ENCODE peak calls at places on chromosomes 16 and 17, in eight cellular contexts. J is hepatocyte, D is lower leg skin, G is heart left ventricle, B is chondrocyte, V is thyroid gland, Q is endothelial cell, S is stomach. N is an unnamed sample.

GRCh38 chr16:52929478-52929877 is 123.2 kb downstream of the CHD9NB start:
- DNase-seq in G (no peak), D (no peak), Q (no peak), J (no peak), V (no peak), S (no peak), B (no peak), N (no peak)

GRCh38 chr16:27239906-27240655 is 28.5 kb downstream of the NSMCE1 start:
- DNase-seq in J (no peak), B (no peak), S (no peak), G (no peak), Q (no peak), V (no peak), D (no peak), N (no peak)

GRCh38 chr16:82031116-82032084 is 3.7 kb upstream of the HSD17B2 start:
- DNase-seq in G (no peak), S (no peak), Q (peak), J (peak), D (no peak), B (no peak), V (no peak), N (no peak)

GRCh38 chr17:38921756-38922411 is 3.5 kb upstream of the LASP1NB start:
- DNase-seq in J (no peak), V (no peak), S (peak), B (peak), D (peak), Q (no peak), G (no peak), N (no peak)

GRCh38 chr17:10149573-10150399 is 48.6 kb downstream of the GAS7 start:
- DNase-seq in D (no peak), J (no peak), B (no peak), S (no peak), G (no peak), V (no peak), Q (no peak), N (no peak)

GRCh38 chr17:28119560-28119959 is 77.1 kb downstream of the NLK start:
- DNase-seq in D (no peak), V (no peak), J (no peak), Q (no peak), G (no peak), B (no peak), S (no peak), N (no peak)

GRCh38 chr16:6510261-6510660 is 822.4 kb upstream of the RBFOX1 start:
- DNase-seq in Q (no peak), V (no peak), S (no peak), G (no peak), J (no peak), D (no peak), B (no peak), N (no peak)

GRCh38 chr17:45013021-45013997 is 38.1 kb downstream of the DCAKD start:
- DNase-seq in Q (no peak), D (no peak), V (no peak), J (peak), G (no peak), B (no peak), S (no peak), N (no peak)

GRCh38 chr16:66318505-66318904 is 48.0 kb upstream of the CDH5 start:
- DNase-seq in Q (no peak), D (no peak), B (no peak), S (no peak), J (no peak), V (no peak), G (no peak), N (no peak)

GRCh38 chr17:80774643-80775281 is 216.9 kb upstream of the CHMP6 start:
- DNase-seq in D (no peak), G (no peak), B (no peak), J (no peak), V (no peak), Q (no peak), S (no peak), N (no peak)

GRCh38 chr17:7384489-7385081 is 3.7 kb downstream of the TNK1 start:
- DNase-seq in G (no peak), B (no peak), D (no peak), S (no peak), J (no peak), Q (no peak), V (no peak), N (peak)

GRCh38 chr16:31709181-31709580 is 164.4 kb upstream of the ZNF267 start:
- DNase-seq in S (no peak), G (no peak), B (no peak), D (no peak), V (no peak), J (no peak), Q (no peak), N (no peak)

GRCh38 chr17:78826836-78827509 is 13.6 kb downstream of the USP36 start:
- DNase-seq in G (peak), Q (no peak), B (no peak), S (no peak), D (no peak), J (no peak), V (no peak), N (no peak)

GRCh38 chr17:18016426-18016825 is 22.5 kb downstream of the ATPAF2 start:
- DNase-seq in S (no peak), V (no peak), B (peak), J (no peak), Q (no peak), G (no peak), D (no peak), N (no peak)

GRCh38 chr17:39867084-39867890 is 715 bp upstream of the ZPBP2 start:
- DNase-seq in V (no peak), Q (no peak), D (no peak), J (no peak), G (no peak), S (no peak), B (no peak), N (no peak)

GRCh38 chr17:64133546-64134215 is 3.7 kb upstream of the ERN1 start:
- DNase-seq in S (no peak), G (no peak), B (no peak), D (no peak), V (peak), Q (peak), J (peak), N (peak)

GRCh38 chr16:54135361-54136275 is 151.0 kb downstream of the IRX3 start:
- DNase-seq in Q (no peak), D (no peak), J (no peak), S (no peak), V (no peak), B (no peak), G (no peak), N (no peak)

GRCh38 chr17:66675991-66676371 is 158.9 kb upstream of the CACNG5 start:
- DNase-seq in G (no peak), D (peak), V (peak), J (peak), Q (no peak), B (no peak), S (peak), N (no peak)

GRCh38 chr16:88639231-88640038 is 1.1 kb downstream of the IL17C start:
- DNase-seq in G (peak), V (peak), B (no peak), D (no peak), J (peak), Q (no peak), S (peak), N (no peak)

GRCh38 chr16:87550510-87550961 is 51.8 kb upstream of the JPH3 start:
- DNase-seq in Q (peak), S (peak), D (no peak), G (peak), B (no peak), V (peak), J (no peak), N (peak)

GRCh38 chr17:75130632-75131277 is 787 bp downstream of the NT5C start:
- DNase-seq in J (peak), B (no peak), G (no peak), D (no peak), V (peak), Q (peak), S (peak), N (no peak)

GRCh38 chr17:21275047-21275578 is 9.4 kb upstream of the MAP2K3 start:
- DNase-seq in G (no peak), B (no peak), V (peak), D (no peak), J (peak), Q (no peak), S (no peak), N (no peak)

GRCh38 chr16:56915311-56916105 is 16.4 kb upstream of the HERPUD1 start:
- DNase-seq in D (no peak), S (no peak), B (no peak), Q (no peak), G (no peak), V (no peak), J (no peak), N (no peak)

GRCh38 chr17:61635913-61636432 is 45.0 kb upstream of the NACA2 start:
- DNase-seq in Q (peak), G (no peak), V (peak), B (no peak), J (peak), S (peak), D (no peak), N (no peak)

GRCh38 chr17:35934760-35935159 is 4.2 kb upstream of the RDM1 start:
- DNase-seq in J (no peak), B (no peak), V (no peak), S (no peak), D (no peak), G (no peak), Q (no peak), N (no peak)

GRCh38 chr16:84825896-84826557 is 6.2 kb downstream of the CRISPLD2 start:
- DNase-seq in S (no peak), V (no peak), G (no peak), B (no peak), D (no peak), J (no peak), Q (no peak), N (no peak)

GRCh38 chr17:81518785-81519283 is 6.2 kb upstream of the ACTG1 start:
- DNase-seq in S (peak), J (peak), B (peak), D (no peak), V (peak), G (peak), Q (no peak), N (no peak)

GRCh38 chr17:80512233-80512632 is 32.4 kb upstream of the RPTOR start:
- DNase-seq in S (no peak), D (no peak), V (no peak), G (no peak), Q (no peak), B (no peak), J (no peak), N (no peak)

GRCh38 chr17:45428050-45428953 is 4.4 kb downstream of the ARHGAP27 start:
- DNase-seq in J (peak), Q (peak), B (no peak), D (no peak), S (peak), G (peak), V (peak), N (peak)

GRCh38 chr17:56290486-56291118 is 137.3 kb downstream of the ANKFN1 start:
- DNase-seq in Q (no peak), B (no peak), J (no peak), V (no peak), D (no peak), G (no peak), S (no peak), N (no peak)

DNA sequence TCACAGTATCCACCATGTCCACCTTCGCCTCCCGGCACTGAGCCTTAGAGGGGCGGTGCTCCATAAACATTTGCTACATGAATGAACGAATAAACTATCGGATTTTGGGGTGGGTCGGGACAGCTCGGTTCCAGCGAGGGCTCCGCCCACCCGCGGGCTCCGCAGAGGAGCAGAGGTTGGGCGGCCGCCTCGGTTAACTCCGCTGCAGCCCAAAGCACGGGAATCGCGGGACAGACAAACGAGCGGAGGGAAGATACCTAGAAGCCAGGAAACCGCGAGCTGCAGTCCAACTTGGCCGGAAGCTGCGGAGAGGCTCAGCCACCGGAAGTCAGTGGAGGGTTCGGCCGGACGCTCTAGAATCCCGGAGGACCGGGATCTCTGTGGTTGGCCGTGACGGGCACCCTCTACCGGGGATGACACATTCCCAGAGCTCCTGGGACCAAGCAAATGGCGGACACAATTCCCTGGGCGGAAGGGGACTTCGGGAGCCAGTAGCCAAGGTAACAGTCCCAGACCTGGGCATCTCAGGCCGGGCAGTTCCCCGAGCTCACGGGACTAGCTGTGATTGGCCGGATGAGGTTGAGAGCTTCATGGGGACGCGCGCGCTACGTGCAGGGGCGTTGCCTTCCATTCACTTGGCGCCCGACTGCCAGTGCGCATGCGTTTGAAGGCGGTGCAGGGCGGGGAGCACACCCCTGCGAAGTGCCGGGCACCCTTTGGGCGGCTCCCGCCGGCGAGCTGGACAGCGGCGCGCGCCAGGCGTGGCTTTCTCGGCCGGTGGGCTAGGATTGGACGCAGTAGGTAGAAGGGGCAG is 489 bp upstream of the MAPK7 start:
- DNase-seq in J (peak), B (peak), G (peak), D (peak), S (peak), Q (peak), V (peak), N (peak)
- TF ChIP-seq CTCF in J (no peak), B (peak), G (no peak), D (no peak), S (no peak), Q (no peak), V (no peak), N (no peak)

GRCh38 chr17:73952498-73953205 is 250.8 kb upstream of the RPL38 start:
- DNase-seq in S (peak), G (no peak), V (peak), B (peak), D (no peak), Q (peak), J (peak), N (peak)

GRCh38 chr17:73949903-73950302 is 253.6 kb upstream of the RPL38 start:
- DNase-seq in S (no peak), G (no peak), B (no peak), J (no peak), V (no peak), D (no peak), Q (no peak), N (no peak)

GRCh38 chr17:73953206-73954033 is 250.1 kb upstream of the RPL38 start:
- DNase-seq in D (no peak), B (no peak), G (no peak), Q (no peak), S (no peak), V (no peak), J (no peak), N (no peak)

GRCh38 chr17:73952136-73952497 is 251.4 kb upstream of the RPL38 start:
- DNase-seq in J (peak), G (no peak), V (no peak), Q (peak), S (no peak), D (no peak), B (no peak), N (peak)

GRCh38 chr17:73950515-73950914 is 253.0 kb upstream of the RPL38 start:
- DNase-seq in D (no peak), V (no peak), S (peak), B (no peak), J (no peak), G (no peak), Q (no peak), N (no peak)
- TF ChIP-seq CTCF in D (no peak), V (no peak), S (no peak), B (no peak), J (no peak), G (no peak), Q (peak), N (no peak)

DNA sequence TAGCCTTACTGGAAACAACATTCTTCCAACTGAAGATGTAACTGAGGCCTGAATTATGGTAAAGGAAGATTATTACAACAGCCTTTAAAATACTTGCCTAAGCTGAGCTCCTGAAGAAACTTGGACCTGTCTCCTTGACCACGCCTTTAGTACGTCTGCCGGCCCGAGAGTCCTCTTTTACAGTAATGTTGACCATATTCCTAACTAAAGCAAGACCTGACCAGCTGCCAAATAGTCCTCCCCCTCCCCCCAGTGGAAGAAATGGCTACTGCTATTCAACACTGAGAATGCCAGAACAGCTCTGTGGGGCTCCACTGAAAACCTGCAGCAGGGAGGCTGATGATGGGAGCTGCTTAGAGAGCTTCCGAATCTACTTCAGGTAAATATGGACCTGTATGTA is 12.6 kb upstream of the FOXJ1 start:
- DNase-seq in D (no peak), S (no peak), Q (no peak), B (no peak), J (no peak), V (no peak), G (no peak), N (no peak)
- TF ChIP-seq CTCF in D (no peak), S (no peak), Q (peak), B (peak), J (peak), V (no peak), G (no peak), N (no peak)

DNA sequence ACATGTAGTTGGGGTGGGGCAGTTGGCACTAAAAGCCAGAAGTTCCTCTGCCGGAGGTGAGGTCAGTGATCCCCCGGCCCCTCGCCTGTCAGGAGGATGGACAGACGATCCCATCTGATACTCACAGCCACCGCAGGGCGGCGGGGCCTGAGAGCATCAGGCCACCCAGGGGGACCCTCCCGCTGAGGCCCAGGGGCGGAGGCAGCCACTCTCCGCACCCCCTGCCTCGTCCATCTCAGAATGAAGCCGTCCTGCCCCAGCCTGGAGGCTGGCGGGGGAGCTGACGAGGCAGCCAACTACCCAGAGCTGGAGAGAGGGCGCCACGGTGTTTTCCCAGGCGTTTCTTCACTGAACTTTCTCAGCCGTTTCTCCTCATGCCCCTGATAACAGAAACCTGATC is 22.6 kb downstream of the TPSD1 start:
- DNase-seq in J (no peak), S (no peak), D (no peak), B (peak), V (no peak), Q (no peak), G (no peak), N (no peak)
- TF ChIP-seq CTCF in J (no peak), S (no peak), D (no peak), B (peak), V (no peak), Q (no peak), G (no peak), N (no peak)

GRCh38 chr17:42058018-42058417 is 7.6 kb upstream of the C17orf113 start:
- DNase-seq in S (no peak), G (no peak), V (no peak), Q (no peak), D (no peak), B (no peak), J (no peak), N (no peak)
- TF ChIP-seq CTCF in S (no peak), G (no peak), V (no peak), Q (no peak), D (no peak), B (no peak), J (no peak), N (no peak)

DNA sequence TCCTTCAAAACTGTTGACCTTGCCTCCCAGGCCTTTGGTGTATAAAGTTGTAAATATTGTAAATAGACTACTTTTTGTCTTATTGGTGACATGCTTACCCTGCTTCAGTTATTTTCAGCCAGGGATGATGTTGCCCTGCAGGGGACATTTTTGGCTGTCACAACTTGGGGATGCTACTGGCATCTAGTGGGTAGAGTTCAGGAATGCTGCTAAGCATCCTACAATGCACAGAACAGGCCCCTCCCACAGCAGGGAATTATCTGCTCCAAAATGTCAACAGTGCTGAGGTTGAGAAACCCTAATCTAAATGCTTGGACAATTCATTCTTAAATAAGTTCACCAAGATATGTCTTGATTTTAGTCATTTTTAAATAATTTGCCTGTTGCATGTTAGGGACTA is 459.8 kb downstream of the PMP22 start:
- DNase-seq in S (no peak), B (no peak), V (no peak), J (no peak), Q (no peak), G (no peak), D (no peak), N (no peak)
- TF ChIP-seq CTCF in S (no peak), B (peak), V (no peak), J (no peak), Q (no peak), G (no peak), D (no peak), N (no peak)

DNA sequence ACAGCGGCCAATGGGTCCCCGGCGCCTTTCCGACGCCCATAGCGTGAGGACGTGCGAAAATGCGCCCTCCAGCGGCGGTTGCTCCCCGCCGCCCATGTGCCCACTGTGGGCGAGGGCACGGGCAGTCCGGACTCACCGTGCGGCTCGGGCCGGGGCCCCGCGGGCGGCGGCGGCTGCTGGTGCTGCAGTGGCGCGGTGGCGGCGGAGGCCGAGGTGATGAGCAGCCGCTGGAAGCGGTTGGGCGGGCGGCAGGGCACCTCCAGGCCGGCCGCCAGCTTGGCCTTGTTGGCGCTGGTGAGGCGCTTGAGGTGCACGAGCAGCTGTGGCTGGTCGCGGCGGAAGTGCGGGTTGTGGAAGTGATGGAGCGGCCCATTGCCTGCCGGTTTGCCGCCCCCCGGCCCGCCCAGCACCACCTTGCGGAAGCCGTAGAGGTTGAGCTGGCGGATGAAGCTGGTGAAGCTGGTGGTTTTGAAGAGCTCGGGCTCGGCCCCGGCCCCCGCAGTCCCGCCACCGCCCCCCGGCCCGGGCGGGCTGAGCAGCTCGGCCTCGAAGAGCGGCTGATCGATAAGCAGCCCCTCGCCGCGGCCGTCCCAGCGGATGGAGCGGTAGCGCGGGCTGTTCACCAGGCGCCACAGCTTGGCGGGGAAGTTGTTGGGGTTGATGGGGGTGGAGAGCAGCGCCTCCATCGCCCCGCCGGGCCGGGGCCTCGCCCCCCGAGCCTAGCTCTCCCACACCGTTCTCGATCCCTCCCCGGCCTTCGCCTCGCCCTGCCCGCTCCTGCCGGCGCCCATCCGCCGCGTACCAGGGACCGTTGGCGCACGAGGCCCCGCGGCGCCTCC is at the start of gene HSF5:
- DNase-seq in Q (peak), B (no peak), S (peak), D (no peak), V (peak), J (no peak), G (peak), N (no peak)
- TF ChIP-seq CTCF in Q (peak), B (no peak), S (no peak), D (no peak), V (no peak), J (no peak), G (no peak), N (no peak)

GRCh38 chr16:71442041-71442440 is at the start of gene TLE7:
- DNase-seq in Q (no peak), G (no peak), D (no peak), V (no peak), J (no peak), B (no peak), S (no peak), N (no peak)
- TF ChIP-seq CTCF in Q (no peak), G (no peak), D (no peak), V (no peak), J (no peak), B (no peak), S (no peak), N (no peak)

N was measured in D721Med.